ENCODE peak calls at places on chromosomes 7 and 10, in seven cellular contexts. One of them, this sample, is unnamed.

GRCh38 chr10:86334515-86335085 is 32.0 kb downstream of the GRID1 start:
- DNase-seq in A549: no peak
- DNase-seq in HCT116: peak; percentile 29
- DNase-seq in IMR-90: no peak
- DNase-seq in K562: no peak
- DNase-seq in GM12878: no peak
- DNase-seq in H1: peak; percentile 36
- DNase-seq in this sample: no peak

GRCh38 chr7:95549818-95550529 is 46.3 kb downstream of the PDK4 start:
- DNase-seq in A549: peak; percentile 75
- DNase-seq in HCT116: peak; percentile 51
- DNase-seq in IMR-90: peak; percentile 74
- DNase-seq in K562: peak; percentile 62
- DNase-seq in GM12878: no peak
- DNase-seq in H1: no peak
- DNase-seq in this sample: no peak

GRCh38 chr7:11486271-11486670 is 345.7 kb downstream of the THSD7A start:
- DNase-seq in A549: peak; percentile 20
- DNase-seq in HCT116: no peak
- DNase-seq in IMR-90: no peak
- DNase-seq in K562: no peak
- DNase-seq in GM12878: no peak
- DNase-seq in H1: no peak
- DNase-seq in this sample: no peak

GRCh38 chr10:70492786-70493659 is 14.5 kb downstream of the PALD1 start:
- DNase-seq in A549: no peak
- DNase-seq in HCT116: no peak
- DNase-seq in IMR-90: peak; percentile 30
- DNase-seq in K562: no peak
- DNase-seq in GM12878: no peak
- DNase-seq in H1: no peak
- DNase-seq in this sample: no peak

GRCh38 chr7:156473476-156474240 is 166.9 kb upstream of the RNF32 start:
- DNase-seq in A549: peak; percentile 53
- DNase-seq in HCT116: peak; percentile 27
- DNase-seq in IMR-90: peak; percentile 19
- DNase-seq in K562: peak; percentile 67
- DNase-seq in GM12878: no peak
- DNase-seq in H1: no peak
- DNase-seq in this sample: peak; percentile 25

GRCh38 chr10:52541082-52541481 is 227.0 kb downstream of the DKK1 start:
- DNase-seq in A549: no peak
- DNase-seq in HCT116: no peak
- DNase-seq in IMR-90: peak; percentile 34
- DNase-seq in K562: no peak
- DNase-seq in GM12878: no peak
- DNase-seq in H1: no peak
- DNase-seq in this sample: no peak

GRCh38 chr7:92740713-92741126 is 95.7 kb downstream of the CDK6 start:
- DNase-seq in A549: peak; percentile 74
- DNase-seq in HCT116: no peak
- DNase-seq in IMR-90: peak; percentile 89
- DNase-seq in K562: no peak
- DNase-seq in GM12878: no peak
- DNase-seq in H1: peak; percentile 39
- DNase-seq in this sample: no peak

GRCh38 chr7:44378744-44379143 is 53.4 kb upstream of the CAMK2B start:
- DNase-seq in A549: peak; percentile 24
- DNase-seq in HCT116: no peak
- DNase-seq in IMR-90: peak; percentile 92
- DNase-seq in K562: no peak
- DNase-seq in GM12878: no peak
- DNase-seq in H1: no peak
- DNase-seq in this sample: peak; percentile 75

GRCh38 chr7:144670251-144670650 is 165.6 kb downstream of the TPK1 start:
- DNase-seq in A549: no peak
- DNase-seq in HCT116: peak; percentile 4
- DNase-seq in IMR-90: no peak
- DNase-seq in K562: no peak
- DNase-seq in GM12878: no peak
- DNase-seq in H1: no peak
- DNase-seq in this sample: no peak

GRCh38 chr7:68420342-68420750 is 1177.9 kb upstream of the AUTS2 start:
- DNase-seq in A549: no peak
- DNase-seq in HCT116: no peak
- DNase-seq in IMR-90: no peak
- DNase-seq in K562: no peak
- DNase-seq in GM12878: no peak
- DNase-seq in H1: no peak
- DNase-seq in this sample: no peak

GRCh38 chr10:128080231-128080630 is 46.0 kb downstream of the MKI67 start:
- DNase-seq in A549: no peak
- DNase-seq in HCT116: no peak
- DNase-seq in IMR-90: no peak
- DNase-seq in K562: no peak
- DNase-seq in GM12878: no peak
- DNase-seq in H1: no peak
- DNase-seq in this sample: no peak

GRCh38 chr7:107469836-107470416 is at the start of gene GPR22:
- DNase-seq in A549: no peak
- DNase-seq in HCT116: no peak
- DNase-seq in IMR-90: no peak
- DNase-seq in K562: no peak
- DNase-seq in GM12878: no peak
- DNase-seq in H1: no peak
- DNase-seq in this sample: no peak

GRCh38 chr10:86443936-86444335 is 77.3 kb upstream of the GRID1 start:
- DNase-seq in A549: peak; percentile 44
- DNase-seq in HCT116: no peak
- DNase-seq in IMR-90: peak; percentile 52
- DNase-seq in K562: no peak
- DNase-seq in GM12878: no peak
- DNase-seq in H1: no peak
- DNase-seq in this sample: no peak

GRCh38 chr7:118233799-118234198 is 9.3 kb downstream of the ANKRD7 start:
- DNase-seq in A549: no peak
- DNase-seq in HCT116: no peak
- DNase-seq in IMR-90: no peak
- DNase-seq in K562: no peak
- DNase-seq in GM12878: no peak
- DNase-seq in H1: no peak
- DNase-seq in this sample: no peak

GRCh38 chr7:118232837-118233236 is 8.3 kb downstream of the ANKRD7 start:
- DNase-seq in A549: no peak
- DNase-seq in HCT116: no peak
- DNase-seq in IMR-90: no peak
- DNase-seq in K562: no peak
- DNase-seq in GM12878: no peak
- DNase-seq in H1: no peak
- DNase-seq in this sample: no peak
- TF ChIP-seq RAD21 in A549: no peak
- TF ChIP-seq RAD21 in HCT116: no peak
- TF ChIP-seq RAD21 in IMR-90: no peak
- TF ChIP-seq RAD21 in K562: no peak
- TF ChIP-seq RAD21 in GM12878: no peak
- TF ChIP-seq RAD21 in H1: no peak
- TF ChIP-seq RAD21 in this sample: no peak

GRCh38 chr7:152735443-152736004 is 24.0 kb upstream of the ACTR3B start:
- DNase-seq in A549: no peak
- DNase-seq in HCT116: no peak
- DNase-seq in IMR-90: peak; percentile 11
- DNase-seq in K562: no peak
- DNase-seq in GM12878: no peak
- DNase-seq in H1: no peak
- DNase-seq in this sample: no peak
- TF ChIP-seq RAD21 in A549: no peak
- TF ChIP-seq RAD21 in HCT116: no peak
- TF ChIP-seq RAD21 in IMR-90: no peak
- TF ChIP-seq RAD21 in K562: no peak
- TF ChIP-seq RAD21 in GM12878: no peak
- TF ChIP-seq RAD21 in H1: no peak
- TF ChIP-seq RAD21 in this sample: no peak

GRCh38 chr7:134622303-134622995 is 24.2 kb upstream of the BPGM start:
- DNase-seq in A549: no peak
- DNase-seq in HCT116: no peak
- DNase-seq in IMR-90: no peak
- DNase-seq in K562: no peak
- DNase-seq in GM12878: no peak
- DNase-seq in H1: no peak
- DNase-seq in this sample: no peak

GRCh38 chr7:134627775-134628153 is 18.9 kb upstream of the BPGM start:
- DNase-seq in A549: no peak
- DNase-seq in HCT116: no peak
- DNase-seq in IMR-90: no peak
- DNase-seq in K562: no peak
- DNase-seq in GM12878: no peak
- DNase-seq in H1: no peak
- DNase-seq in this sample: no peak

GRCh38 chr7:134627109-134627774 is 19.4 kb upstream of the BPGM start:
- DNase-seq in A549: no peak
- DNase-seq in HCT116: no peak
- DNase-seq in IMR-90: no peak
- DNase-seq in K562: no peak
- DNase-seq in GM12878: no peak
- DNase-seq in H1: no peak
- DNase-seq in this sample: no peak

GRCh38 chr7:134623193-134623592 is 23.5 kb upstream of the BPGM start:
- DNase-seq in A549: no peak
- DNase-seq in HCT116: no peak
- DNase-seq in IMR-90: no peak
- DNase-seq in K562: no peak
- DNase-seq in GM12878: no peak
- DNase-seq in H1: no peak
- DNase-seq in this sample: no peak

DNA sequence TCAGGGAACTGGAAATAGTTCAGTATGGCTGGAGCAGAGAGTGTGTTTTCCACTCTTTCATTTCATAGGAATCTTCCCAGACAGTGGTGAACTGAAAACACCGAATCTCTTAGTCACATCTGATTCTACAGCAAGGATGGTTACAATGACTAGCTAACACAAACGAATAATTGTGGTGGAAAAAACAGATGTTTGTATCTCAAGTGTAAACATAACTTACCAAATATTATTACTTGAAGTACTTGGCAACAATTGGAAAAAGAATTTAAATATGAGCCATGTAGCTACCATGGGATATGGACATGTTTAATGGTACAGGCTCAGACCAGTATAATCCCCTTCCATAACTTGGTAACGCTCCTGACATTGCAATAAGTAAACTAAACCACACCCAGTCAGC is 21.1 kb upstream of the BPGM start:
- DNase-seq in A549: no peak
- DNase-seq in HCT116: no peak
- DNase-seq in IMR-90: peak; percentile 93
- DNase-seq in K562: no peak
- DNase-seq in GM12878: no peak
- DNase-seq in H1: no peak
- DNase-seq in this sample: no peak
- TF ChIP-seq RAD21 in A549: no peak
- TF ChIP-seq RAD21 in HCT116: no peak
- TF ChIP-seq RAD21 in IMR-90: no peak
- TF ChIP-seq RAD21 in K562: no peak
- TF ChIP-seq RAD21 in GM12878: no peak
- TF ChIP-seq RAD21 in H1: no peak
- TF ChIP-seq RAD21 in this sample: no peak

DNA sequence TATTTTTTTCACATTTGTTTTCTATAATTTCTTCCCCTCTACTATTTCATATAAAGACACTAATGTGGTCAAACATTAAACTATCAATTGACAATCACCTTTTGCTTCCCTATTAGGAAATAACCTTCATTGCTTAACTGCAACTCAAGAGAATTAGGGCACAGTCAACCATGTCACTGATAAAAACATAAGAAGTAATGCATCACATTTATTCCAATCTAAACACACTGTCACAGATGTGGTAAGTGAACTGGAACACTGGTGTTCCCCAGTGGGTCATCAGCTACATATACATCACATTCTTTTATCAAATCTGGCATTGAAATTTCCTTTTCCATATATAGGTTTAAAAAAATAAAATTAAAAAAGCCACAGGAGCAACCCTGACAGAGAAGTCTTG is 3.7 kb downstream of the TRIL start:
- DNase-seq in A549: no peak
- DNase-seq in HCT116: no peak
- DNase-seq in IMR-90: no peak
- DNase-seq in K562: no peak
- DNase-seq in GM12878: no peak
- DNase-seq in H1: no peak
- DNase-seq in this sample: no peak
- TF ChIP-seq RAD21 in A549: no peak
- TF ChIP-seq RAD21 in HCT116: no peak
- TF ChIP-seq RAD21 in IMR-90: no peak
- TF ChIP-seq RAD21 in K562: no peak
- TF ChIP-seq RAD21 in GM12878: no peak
- TF ChIP-seq RAD21 in H1: no peak
- TF ChIP-seq RAD21 in this sample: no peak

GRCh38 chr10:104589431-104589830 is 51.7 kb upstream of the SORCS3 start:
- DNase-seq in A549: no peak
- DNase-seq in HCT116: no peak
- DNase-seq in IMR-90: no peak
- DNase-seq in K562: no peak
- DNase-seq in GM12878: no peak
- DNase-seq in H1: no peak
- DNase-seq in this sample: no peak

GRCh38 chr10:104584541-104584940 is 56.5 kb upstream of the SORCS3 start:
- DNase-seq in A549: no peak
- DNase-seq in HCT116: no peak
- DNase-seq in IMR-90: no peak
- DNase-seq in K562: no peak
- DNase-seq in GM12878: no peak
- DNase-seq in H1: no peak
- DNase-seq in this sample: no peak

GRCh38 chr10:104591451-104591850 is 49.6 kb upstream of the SORCS3 start:
- DNase-seq in A549: no peak
- DNase-seq in HCT116: no peak
- DNase-seq in IMR-90: no peak
- DNase-seq in K562: no peak
- DNase-seq in GM12878: no peak
- DNase-seq in H1: no peak
- DNase-seq in this sample: no peak

GRCh38 chr10:104589871-104590270 is 51.2 kb upstream of the SORCS3 start:
- DNase-seq in A549: peak; percentile 16
- DNase-seq in HCT116: peak; percentile 13
- DNase-seq in IMR-90: peak; percentile 24
- DNase-seq in K562: no peak
- DNase-seq in GM12878: no peak
- DNase-seq in H1: no peak
- DNase-seq in this sample: no peak
- TF ChIP-seq RAD21 in A549: no peak
- TF ChIP-seq RAD21 in HCT116: no peak
- TF ChIP-seq RAD21 in IMR-90: no peak
- TF ChIP-seq RAD21 in K562: no peak
- TF ChIP-seq RAD21 in GM12878: no peak
- TF ChIP-seq RAD21 in H1: no peak
- TF ChIP-seq RAD21 in this sample: no peak

DNA sequence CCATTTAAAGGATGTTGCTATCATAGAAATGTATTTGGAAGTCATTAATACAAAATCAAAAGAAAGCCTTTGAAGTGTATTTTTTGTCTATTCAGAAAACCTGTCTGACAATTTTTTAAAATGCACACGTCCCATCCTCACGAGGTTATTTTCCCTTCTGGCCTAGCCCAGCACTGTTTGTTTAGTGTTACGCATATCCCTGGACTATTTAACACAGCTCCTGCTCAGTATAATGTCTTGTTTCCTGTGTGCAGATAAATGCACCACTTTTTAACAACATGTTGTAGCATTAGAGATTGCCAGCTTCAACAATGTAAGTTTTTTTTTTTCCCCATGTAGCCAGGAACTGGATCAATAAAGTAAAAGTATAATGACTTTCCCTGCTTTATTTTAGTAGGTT is 102.6 kb upstream of the SFMBT2 start:
- DNase-seq in A549: no peak
- DNase-seq in HCT116: no peak
- DNase-seq in IMR-90: no peak
- DNase-seq in K562: no peak
- DNase-seq in GM12878: no peak
- DNase-seq in H1: no peak
- DNase-seq in this sample: no peak
- TF ChIP-seq RAD21 in A549: no peak
- TF ChIP-seq RAD21 in HCT116: no peak
- TF ChIP-seq RAD21 in IMR-90: no peak
- TF ChIP-seq RAD21 in K562: no peak
- TF ChIP-seq RAD21 in GM12878: no peak
- TF ChIP-seq RAD21 in H1: no peak
- TF ChIP-seq RAD21 in this sample: no peak

This sample was measured in HepG2.